ENCODE peak calls at places on chromosomes 1 and 21, in nine cellular contexts. Z is ureter, A is T-helper 1 cell, T is IMR-90, L is AG08396, C is astrocyte of the spinal cord, X is Right ventricle myocardium superior, B is Panc1, D is upper lobe of right lung. S is an unnamed sample.

GRCh38 chr1:217917277-217917887 is 286.2 kb downstream of the SPATA17 start:
- DNase-seq in X (no peak), D (no peak), C (no peak), A (no peak), Z (no peak), B (no peak), T (no peak), L (no peak), S (no peak)

GRCh38 chr1:165073402-165074007 is 283.0 kb downstream of the LMX1A start:
- DNase-seq in T (peak), B (peak), A (no peak), L (peak), C (peak), D (no peak), X (no peak), Z (no peak), S (no peak)

GRCh38 chr1:72094209-72094608 is 188.1 kb downstream of the NEGR1 start:
- DNase-seq in D (no peak), Z (no peak), T (no peak), L (no peak), C (no peak), A (no peak), B (no peak), X (no peak), S (no peak)

GRCh38 chr1:64328195-64328594 is 124.8 kb downstream of the UBE2U start:
- DNase-seq in Z (no peak), T (no peak), D (no peak), A (no peak), C (no peak), L (no peak), B (no peak), X (no peak), S (no peak)

GRCh38 chr1:217747156-217747769 is 116.1 kb downstream of the SPATA17 start:
- DNase-seq in C (peak), B (peak), D (no peak), A (no peak), X (no peak), Z (no peak), T (peak), L (peak), S (no peak)

GRCh38 chr1:222886194-222887126 is 71.6 kb downstream of the DISP1 start:
- DNase-seq in Z (no peak), B (no peak), X (no peak), C (no peak), A (no peak), D (no peak), T (peak), L (no peak), S (no peak)

GRCh38 chr1:226473325-226473724 is 65.4 kb upstream of the PARP1 start:
- DNase-seq in X (no peak), B (no peak), Z (no peak), A (no peak), T (no peak), L (no peak), D (no peak), C (no peak), S (no peak)

GRCh38 chr1:117060441-117061317 is 553 bp downstream of the TTF2 start:
- DNase-seq in C (peak), D (no peak), Z (peak), T (peak), A (no peak), X (no peak), B (no peak), L (peak), S (peak)

GRCh38 chr1:110433803-110434202 is 17.1 kb upstream of the PROK1 start:
- DNase-seq in D (peak), C (peak), X (peak), L (peak), A (no peak), B (no peak), T (peak), Z (no peak), S (no peak)

GRCh38 chr1:226629210-226629895 is 80.8 kb downstream of the STUM start:
- DNase-seq in L (no peak), D (peak), T (no peak), A (no peak), X (peak), C (no peak), B (no peak), Z (no peak), S (no peak)

GRCh38 chr1:59272507-59272906 is 24.4 kb upstream of the FGGY start:
- DNase-seq in B (no peak), Z (no peak), D (no peak), T (peak), L (peak), C (peak), A (no peak), X (no peak), S (no peak)

GRCh38 chr1:155093938-155094621 is 15.4 kb downstream of the EFNA3 start:
- DNase-seq in Z (no peak), D (no peak), C (peak), A (no peak), X (no peak), T (peak), B (no peak), L (no peak), S (no peak)

GRCh38 chr21:39386194-39386593 is 37.3 kb upstream of the HMGN1 start:
- DNase-seq in L (no peak), B (no peak), T (no peak), D (peak), X (peak), A (peak), Z (no peak), C (peak), S (no peak)

GRCh38 chr1:88877382-88877825 is 14.0 kb downstream of the GTF2B start:
- DNase-seq in L (no peak), T (peak), X (no peak), C (peak), B (no peak), Z (no peak), A (no peak), D (no peak), S (peak)

GRCh38 chr1:178529364-178530036 is 16.6 kb downstream of the TEX35 start:
- DNase-seq in Z (no peak), A (no peak), L (no peak), D (no peak), T (no peak), X (no peak), C (no peak), B (no peak), S (no peak)

GRCh38 chr1:27496604-27497155 is 6.7 kb upstream of the WASF2 start:
- DNase-seq in Z (no peak), C (no peak), A (no peak), B (no peak), L (no peak), X (no peak), T (peak), D (no peak), S (no peak)

GRCh38 chr1:36764796-36765195 is 269.5 kb downstream of the GRIK3 start:
- DNase-seq in B (no peak), C (no peak), A (no peak), D (peak), T (no peak), L (no peak), Z (no peak), X (no peak), S (no peak)

GRCh38 chr1:32895325-32896215 is 5.6 kb downstream of the TMEM54 start:
- DNase-seq in C (no peak), D (peak), B (no peak), L (no peak), X (no peak), Z (no peak), T (no peak), A (no peak), S (no peak)

GRCh38 chr1:172167801-172168596 is 252.5 kb upstream of the C1orf105 start:
- DNase-seq in X (no peak), C (peak), B (no peak), L (peak), D (no peak), Z (no peak), A (no peak), T (peak), S (no peak)

GRCh38 chr1:222165625-222166024 is 382.3 kb downstream of the HHIPL2 start:
- DNase-seq in B (no peak), X (no peak), Z (no peak), T (no peak), C (no peak), D (no peak), A (no peak), L (no peak), S (no peak)

GRCh38 chr1:22969224-22969829 is 3.3 kb downstream of the LACTBL1 start:
- DNase-seq in L (peak), D (peak), X (no peak), C (peak), A (no peak), T (peak), B (no peak), Z (no peak), S (no peak)

GRCh38 chr1:116950497-116951174 is 40.9 kb downstream of the PTGFRN start:
- DNase-seq in L (no peak), X (peak), B (no peak), Z (no peak), A (no peak), C (peak), D (no peak), T (no peak), S (no peak)

GRCh38 chr1:98321191-98321590 is 340.3 kb upstream of the SNX7 start:
- DNase-seq in C (no peak), B (no peak), Z (no peak), X (no peak), A (no peak), T (peak), L (no peak), D (no peak), S (no peak)

GRCh38 chr1:235720544-235720943 is 71.0 kb upstream of the GNG4 start:
- DNase-seq in B (no peak), D (no peak), T (peak), Z (no peak), C (peak), A (no peak), X (no peak), L (no peak), S (no peak)

GRCh38 chr1:186750250-186750649 is 70.0 kb upstream of the PTGS2 start:
- DNase-seq in T (no peak), L (no peak), D (no peak), Z (no peak), C (no peak), A (no peak), B (no peak), X (no peak), S (no peak)

GRCh38 chr1:14570514-14570913 is 28.0 kb upstream of the KAZN start:
- DNase-seq in L (no peak), A (no peak), D (no peak), B (no peak), C (no peak), Z (no peak), X (no peak), T (peak), S (no peak)

GRCh38 chr1:23555225-23555801 is 4.0 kb downstream of the ID3 start:
- DNase-seq in T (peak), Z (no peak), D (no peak), B (no peak), C (peak), X (peak), L (no peak), A (no peak), S (no peak)

GRCh38 chr1:42720868-42721267 is 19.2 kb downstream of the CLDN19 start:
- DNase-seq in Z (no peak), L (no peak), D (no peak), C (no peak), T (no peak), A (no peak), X (no peak), B (no peak), S (no peak)

GRCh38 chr1:44276006-44276405 is 62.7 kb downstream of the DMAP1 start:
- DNase-seq in D (no peak), A (no peak), C (peak), T (peak), Z (no peak), B (no peak), L (no peak), X (no peak), S (no peak)

GRCh38 chr1:59083946-59084865 is 212.7 kb upstream of the FGGY start:
- DNase-seq in C (peak), X (peak), A (no peak), D (no peak), T (peak), Z (no peak), L (no peak), B (no peak), S (no peak)

GRCh38 chr1:65626003-65626402 is 166.7 kb upstream of the PDE4B start:
- DNase-seq in A (no peak), T (no peak), D (no peak), X (no peak), C (no peak), Z (no peak), L (no peak), B (no peak), S (no peak)

GRCh38 chr1:225454067-225454618 is 26.3 kb upstream of the LBR start:
- DNase-seq in C (peak), B (no peak), A (no peak), D (no peak), T (peak), X (no peak), L (no peak), Z (no peak), S (no peak)

GRCh38 chr1:182315157-182315556 is 76.4 kb downstream of the GLUL start:
- DNase-seq in A (no peak), L (no peak), Z (no peak), B (no peak), C (no peak), D (no peak), X (no peak), T (no peak), S (no peak)

GRCh38 chr1:47417129-47418044 is 1.3 kb downstream of the FOXE3 start:
- DNase-seq in Z (no peak), D (no peak), B (no peak), C (no peak), X (no peak), A (no peak), L (no peak), T (no peak), S (no peak)